ENCODE peak calls at places on chromosomes 6 and 20, in six cellular contexts. G is globus pallidus, O is A172, H is foreskin fibroblast, U is hepatic stellate cell, S is NCI-H748 treated with DMSO at 0.1 percent for 48 hours. D is an unnamed sample.

GRCh38 chr20:32585011-32585518 is at the start of gene NOL4L:
- DNase-seq in G (peak; percentile 51), O (no peak), H (no peak), U (peak; percentile 45), S (no peak), D (no peak)

GRCh38 chr6:6705061-6705425 is 116.5 kb downstream of the LY86 start:
- DNase-seq in G (no peak), O (no peak), H (no peak), U (no peak), S (no peak), D (no peak)

GRCh38 chr6:4615231-4615630 is 161.0 kb upstream of the CDYL start:
- DNase-seq in G (no peak), O (no peak), H (no peak), U (no peak), S (no peak), D (no peak)

GRCh38 chr6:39617520-39617919 is 107.7 kb downstream of the KIF6 start:
- DNase-seq in G (peak; percentile 16), O (no peak), H (no peak), U (no peak), S (no peak), D (no peak)

GRCh38 chr20:20561172-20561571 is 151.3 kb downstream of the RALGAPA2 start:
- DNase-seq in G (no peak), O (no peak), H (no peak), U (no peak), S (no peak), D (no peak)

GRCh38 chr6:160301341-160301740 is 42.7 kb upstream of the SLC22A2 start:
- DNase-seq in G (no peak), O (no peak), H (no peak), U (no peak), S (no peak), D (no peak)

GRCh38 chr6:33863084-33863483 is 59.3 kb upstream of the MLN start:
- DNase-seq in G (no peak), O (no peak), H (no peak), U (no peak), S (no peak), D (no peak)

GRCh38 chr6:63598001-63598250 is 25.6 kb downstream of the LOC128125822 start:
- DNase-seq in G (no peak), O (no peak), H (no peak), U (no peak), S (no peak), D (no peak)

GRCh38 chr6:147005499-147005898 is 198.7 kb upstream of the STXBP5 start:
- DNase-seq in G (no peak), O (no peak), H (no peak), U (no peak), S (no peak), D (no peak)

GRCh38 chr6:54896302-54896701 is 49.7 kb downstream of the FAM83B start:
- DNase-seq in G (no peak), O (no peak), H (no peak), U (no peak), S (no peak), D (no peak)

GRCh38 chr6:53986721-53987526 is 124.3 kb upstream of the MLIP start:
- DNase-seq in G (no peak), O (no peak), H (peak; percentile 28), U (no peak), S (peak; percentile 67), D (peak; percentile 15)

GRCh38 chr6:11298651-11299420 is 66.4 kb upstream of the NEDD9 start:
- DNase-seq in G (no peak), O (no peak), H (no peak), U (no peak), S (peak; percentile 86), D (no peak)

GRCh38 chr6:111614833-111615582 is 9.3 kb upstream of the TRAF3IP2 start:
- DNase-seq in G (no peak), O (no peak), H (no peak), U (no peak), S (no peak), D (no peak)

GRCh38 chr6:167572841-167573271 is 248.0 kb downstream of the TTLL2 start:
- DNase-seq in G (peak; percentile 29), O (no peak), H (no peak), U (no peak), S (no peak), D (no peak)

GRCh38 chr20:19284400-19285178 is 72.1 kb downstream of the SLC24A3 start:
- DNase-seq in G (no peak), O (no peak), H (no peak), U (no peak), S (no peak), D (no peak)

GRCh38 chr20:31815408-31816188 is 3.6 kb upstream of the MYLK2 start:
- DNase-seq in G (no peak), O (peak; percentile 57), H (no peak), U (no peak), S (no peak), D (no peak)

GRCh38 chr20:21391495-21392298 is 5.6 kb downstream of the NKX2-4 start:
- DNase-seq in G (no peak), O (no peak), H (no peak), U (no peak), S (no peak), D (no peak)

GRCh38 chr6:452301-453067 is 60.9 kb downstream of the IRF4 start:
- DNase-seq in G (peak; percentile 31), O (no peak), H (peak; percentile 20), U (no peak), S (no peak), D (no peak)

GRCh38 chr6:46338098-46338497 is 153.2 kb downstream of the RCAN2 start:
- DNase-seq in G (no peak), O (no peak), H (no peak), U (no peak), S (no peak), D (no peak)

GRCh38 chr6:20211941-20212391 is 303 bp downstream of the MBOAT1 start:
- DNase-seq in G (no peak), O (no peak), H (no peak), U (no peak), S (peak; percentile 80), D (no peak)

GRCh38 chr20:20946122-20946759 is 159.9 kb downstream of the LINC00237 start:
- DNase-seq in G (no peak), O (no peak), H (no peak), U (no peak), S (no peak), D (no peak)

GRCh38 chr6:99822741-99823512 is 171.1 kb downstream of the MCHR2 start:
- DNase-seq in G (peak; percentile 45), O (peak; percentile 57), H (peak; percentile 53), U (peak; percentile 32), S (peak; percentile 77), D (peak; percentile 70)

GRCh38 chr6:19368511-19368910 is 468.7 kb upstream of the ID4 start:
- DNase-seq in G (no peak), O (peak; percentile 42), H (peak; percentile 38), U (no peak), S (no peak), D (no peak)

GRCh38 chr6:5457036-5457435 is 195.7 kb downstream of the FARS2 start:
- DNase-seq in G (peak; percentile 53), O (peak; percentile 67), H (peak; percentile 28), U (no peak), S (no peak), D (no peak)

GRCh38 chr6:160634706-160635105 is 29.4 kb downstream of the LPA start:
- DNase-seq in G (no peak), O (no peak), H (no peak), U (no peak), S (no peak), D (no peak)

GRCh38 chr6:37938909-37939308 is 119.4 kb downstream of the ZFAND3 start:
- DNase-seq in G (no peak), O (no peak), H (no peak), U (no peak), S (no peak), D (no peak)

GRCh38 chr6:109896333-109896732 is 81.8 kb upstream of the GPR6 start:
- DNase-seq in G (no peak), O (peak; percentile 9), H (peak; percentile 9), U (no peak), S (no peak), D (peak; percentile 5)

GRCh38 chr6:145112711-145113148 is 622.6 kb downstream of the EPM2A start:
- DNase-seq in G (no peak), O (peak; percentile 2), H (peak; percentile 25), U (no peak), S (no peak), D (no peak)

GRCh38 chr6:144340541-144341371 is 55.6 kb downstream of the UTRN start:
- DNase-seq in G (no peak), O (no peak), H (no peak), U (no peak), S (no peak), D (peak; percentile 52)

GRCh38 chr6:110628330-110628729 is 151.9 kb upstream of the SLC22A16 start:
- DNase-seq in G (no peak), O (peak; percentile 40), H (peak; percentile 65), U (peak; percentile 58), S (no peak), D (peak; percentile 84)

GRCh38 chr6:80197474-80197873 is 91.0 kb downstream of the BCKDHB start:
- DNase-seq in G (no peak), O (peak; percentile 25), H (no peak), U (no peak), S (no peak), D (no peak)

GRCh38 chr6:16539086-16539931 is 222.0 kb downstream of the ATXN1 start:
- DNase-seq in G (no peak), O (no peak), H (no peak), U (no peak), S (no peak), D (no peak)

GRCh38 chr6:151675746-151676459 is 131.6 kb upstream of the ESR1 start:
- DNase-seq in G (no peak), O (peak; percentile 26), H (no peak), U (peak; percentile 45), S (peak; percentile 18), D (no peak)

GRCh38 chr6:148147431-148147830 is 195.2 kb upstream of the SASH1 start:
- DNase-seq in G (no peak), O (no peak), H (no peak), U (no peak), S (peak; percentile 38), D (no peak)

GRCh38 chr20:10218536-10219451 is at the start of gene SNAP25:
- DNase-seq in G (peak; percentile 90), O (peak; percentile 74), H (peak; percentile 90), U (peak; percentile 53), S (peak; percentile 97), D (peak; percentile 58)